ENCODE peak calls at places on chromosomes 16 and 17, in six cellular contexts. W is neural progenitor cell, I is fibroblast of lung, G is OCI-LY7, K is Karpas-422, Q is IMR-90. A is an unnamed sample. For H4K20me1, the result is how much of the 10 kb centered on the place peaks cover.

GRCh38 chr16:19757762-19758595 is 39.9 kb downstream of the IQCK start:
- DNase-seq in G (no peak), I (peak), K (no peak), W (no peak), Q (peak), A (no peak)

GRCh38 chr16:539901-540530 is 12.5 kb downstream of the CAPN15 start:
- DNase-seq in I (peak), G (no peak), Q (peak), K (no peak), W (no peak), A (no peak)

GRCh38 chr17:50062323-50063243 is 6.7 kb downstream of the ITGA3 start:
- DNase-seq in I (peak), Q (peak), K (no peak), W (no peak), G (no peak), A (no peak)

GRCh38 chr17:48954300-48954755 is 9.7 kb upstream of the SNF8 start:
- DNase-seq in G (peak), Q (peak), K (peak), I (peak), W (peak), A (peak)

GRCh38 chr16:57559075-57559790 is 16.8 kb downstream of the ADGRG5 start:
- DNase-seq in K (no peak), G (no peak), I (no peak), Q (no peak), W (no peak), A (no peak)

GRCh38 chr16:69476920-69477418 is 52.5 kb downstream of the CYB5B start:
- DNase-seq in Q (peak), G (no peak), I (peak), K (no peak), W (no peak), A (no peak)

GRCh38 chr16:88706965-88707871 is 915 bp downstream of the CTU2 start:
- DNase-seq in K (peak), G (peak), I (no peak), Q (no peak), W (no peak), A (no peak)

GRCh38 chr17:19706791-19707727 is 9.3 kb downstream of the SLC47A2 start:
- DNase-seq in K (no peak), Q (no peak), G (no peak), W (peak), I (no peak), A (no peak)

GRCh38 chr17:16820979-16821543 is 131.0 kb downstream of the CCDC144A start:
- DNase-seq in K (no peak), I (no peak), Q (no peak), G (no peak), W (peak), A (no peak)

GRCh38 chr16:72805486-72805885 is 242.4 kb downstream of the ZFHX3 start:
- DNase-seq in G (no peak), K (no peak), Q (no peak), W (no peak), I (no peak), A (no peak)

GRCh38 chr16:67805718-67806427 is 487 bp downstream of the RANBP10 start:
- DNase-seq in W (peak), G (peak), I (no peak), K (no peak), Q (no peak), A (peak)

GRCh38 chr16:15993946-15994665 is 44.7 kb downstream of the ABCC1 start:
- DNase-seq in K (no peak), W (no peak), G (no peak), I (peak), Q (peak), A (no peak)

GRCh38 chr16:16000685-16001084 is 51.3 kb downstream of the ABCC1 start:
- DNase-seq in G (no peak), Q (no peak), K (no peak), I (no peak), W (no peak), A (no peak)

GRCh38 chr16:15993541-15993940 is 44.1 kb downstream of the ABCC1 start:
- DNase-seq in K (no peak), W (no peak), G (no peak), Q (no peak), I (no peak), A (no peak)

GRCh38 chr16:15993128-15993527 is 43.7 kb downstream of the ABCC1 start:
- DNase-seq in I (no peak), K (no peak), W (no peak), G (no peak), Q (no peak), A (no peak)

DNA sequence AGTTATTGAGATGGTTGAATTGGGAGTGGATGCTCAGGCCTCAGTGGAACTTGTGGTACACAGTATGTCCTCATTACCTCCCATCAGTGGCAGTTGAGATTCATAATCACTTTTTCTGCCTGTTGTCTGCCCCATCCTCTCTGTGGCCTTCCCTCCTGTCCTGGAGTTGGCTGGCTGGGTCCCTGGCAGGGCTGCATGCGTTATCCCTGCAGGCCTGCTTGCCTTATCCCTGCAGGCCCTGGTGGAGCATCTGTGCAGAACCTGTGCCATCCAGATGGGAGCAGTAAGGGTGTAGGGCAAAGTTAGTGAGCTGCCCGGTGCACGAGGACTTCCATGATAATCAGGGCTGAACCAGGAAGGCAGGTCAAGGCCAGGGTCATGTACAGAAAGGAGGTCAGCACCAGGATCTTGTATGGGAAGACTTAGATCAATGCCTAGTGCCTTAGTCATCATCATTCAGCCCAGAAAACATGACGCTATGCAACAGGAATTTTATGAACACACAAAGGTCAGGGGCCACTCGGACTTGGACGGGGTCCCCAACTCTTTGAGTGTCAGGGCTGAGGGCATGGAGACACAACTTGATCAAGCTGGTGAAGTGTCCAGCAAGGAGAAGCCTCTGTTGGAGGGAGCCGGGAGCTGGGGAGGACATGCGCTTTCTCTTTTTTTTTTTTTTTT is 47.2 kb downstream of the ABCC1 start:
- DNase-seq in K (no peak), I (peak), Q (peak), G (no peak), W (no peak), A (no peak)
- H4K20me1 ChIP-seq in K (under half), I (under half), Q (under half), G (under half), W (half or more), A (under half)

DNA sequence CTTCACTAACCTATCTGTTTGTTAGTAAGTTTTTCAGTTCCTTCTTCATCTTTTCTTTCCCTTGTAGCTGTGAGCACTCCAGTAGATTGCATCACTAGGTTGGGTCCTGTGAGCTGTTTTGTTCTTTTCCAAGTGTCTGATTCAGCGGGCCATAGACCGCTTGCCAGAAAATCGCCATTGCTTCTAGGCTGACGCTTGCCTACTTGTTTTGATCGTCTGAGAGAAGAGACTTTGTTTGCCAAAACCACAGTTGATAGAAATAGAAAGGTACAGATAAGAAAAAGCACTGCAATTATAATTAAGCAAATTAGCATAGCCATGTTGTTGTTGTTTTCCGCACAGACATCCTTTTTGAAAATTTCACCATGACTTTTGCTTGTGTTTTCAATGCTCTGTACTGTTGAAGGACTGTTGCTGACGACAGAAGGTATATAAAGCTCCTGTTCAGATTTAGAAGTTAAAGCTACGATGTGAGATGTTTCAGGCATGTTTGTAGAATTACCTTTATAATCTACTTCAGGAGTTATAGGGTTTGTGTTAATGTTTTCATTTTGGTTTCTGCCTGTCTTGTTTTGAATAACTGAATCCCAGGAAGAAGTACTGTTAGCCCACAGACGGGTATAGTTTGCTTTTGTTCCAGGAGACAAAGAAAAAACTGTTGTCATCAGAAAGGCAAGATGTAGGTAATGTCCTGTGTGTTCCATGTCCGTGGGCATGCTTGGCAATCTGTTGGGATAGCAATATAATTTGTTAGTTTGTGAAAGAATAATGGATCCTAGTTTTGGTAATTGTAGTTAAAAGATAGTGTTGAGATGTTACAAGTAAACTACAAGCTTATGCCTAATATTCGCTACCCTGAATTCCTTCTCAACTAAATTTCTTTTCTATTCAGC is 2.9 kb downstream of the EVI2A start:
- DNase-seq in W (peak), I (peak), K (peak), G (peak), Q (peak), A (peak)
- H4K20me1 ChIP-seq in W (under half), I (under half), K (under half), G (under half), Q (under half), A (under half)

GRCh38 chr17:60501589-60501988 is 24.5 kb downstream of the APPBP2 start:
- DNase-seq in W (no peak), Q (no peak), K (no peak), G (no peak), I (no peak), A (no peak)
- H4K20me1 ChIP-seq in W (under half), Q (under half), K (under half), G (under half), I (under half), A (under half)

GRCh38 chr16:48497932-48498760 is 111.8 kb downstream of the N4BP1 start:
- DNase-seq in Q (no peak), W (no peak), K (no peak), G (no peak), I (no peak), A (no peak)

GRCh38 chr16:48499822-48500440 is 110.0 kb downstream of the N4BP1 start:
- DNase-seq in Q (peak), W (no peak), I (peak), K (no peak), G (no peak), A (no peak)

GRCh38 chr16:48500981-48501380 is 109.0 kb downstream of the N4BP1 start:
- DNase-seq in K (no peak), W (no peak), I (no peak), Q (no peak), G (no peak), A (no peak)

GRCh38 chr16:48497129-48497528 is 111.9 kb upstream of the SIAH1 start:
- DNase-seq in Q (no peak), K (no peak), I (no peak), G (no peak), W (no peak), A (no peak)

DNA sequence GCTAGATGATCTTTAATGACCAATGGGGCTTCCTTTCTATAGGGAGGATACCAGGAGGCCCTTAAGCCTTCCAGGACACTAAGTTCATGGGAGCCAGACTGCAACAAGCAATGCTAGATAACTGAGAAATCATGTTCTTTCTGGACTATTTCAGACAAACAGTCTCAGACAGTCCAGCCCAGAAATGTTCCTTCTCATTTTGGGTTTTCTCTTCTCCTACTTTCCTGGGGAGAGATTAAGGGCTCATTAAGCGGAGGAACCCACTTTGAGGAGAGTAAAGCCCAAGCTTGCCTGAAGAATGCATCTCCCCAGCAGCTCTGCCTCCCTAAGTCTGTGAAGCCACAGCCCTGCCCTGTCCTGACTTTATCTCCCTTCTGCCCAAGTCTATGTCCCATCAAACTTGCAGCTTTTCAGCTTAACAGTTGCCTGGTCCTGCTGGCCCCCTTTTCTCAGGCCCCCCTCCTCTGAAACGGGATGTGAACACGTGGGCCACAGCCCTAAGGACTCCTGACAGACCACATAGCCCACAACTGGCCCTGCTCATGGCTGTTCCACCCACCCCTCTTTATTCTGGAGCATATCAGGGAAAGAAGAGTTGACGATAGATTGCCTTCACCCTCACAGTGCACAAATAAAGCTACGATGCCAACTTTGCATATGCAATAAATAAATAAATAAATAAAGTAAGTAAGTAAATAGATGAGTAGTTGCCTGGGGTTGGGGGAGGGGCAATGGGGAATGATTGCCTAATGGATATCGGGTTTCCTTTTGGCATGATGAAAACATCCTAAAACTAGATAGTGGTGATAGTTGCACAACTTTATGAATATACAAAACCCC is 111.0 kb downstream of the N4BP1 start:
- DNase-seq in K (no peak), I (peak), Q (peak), G (no peak), W (no peak), A (peak)
- H4K20me1 ChIP-seq in K (under half), I (under half), Q (under half), G (under half), W (under half), A (under half)

DNA sequence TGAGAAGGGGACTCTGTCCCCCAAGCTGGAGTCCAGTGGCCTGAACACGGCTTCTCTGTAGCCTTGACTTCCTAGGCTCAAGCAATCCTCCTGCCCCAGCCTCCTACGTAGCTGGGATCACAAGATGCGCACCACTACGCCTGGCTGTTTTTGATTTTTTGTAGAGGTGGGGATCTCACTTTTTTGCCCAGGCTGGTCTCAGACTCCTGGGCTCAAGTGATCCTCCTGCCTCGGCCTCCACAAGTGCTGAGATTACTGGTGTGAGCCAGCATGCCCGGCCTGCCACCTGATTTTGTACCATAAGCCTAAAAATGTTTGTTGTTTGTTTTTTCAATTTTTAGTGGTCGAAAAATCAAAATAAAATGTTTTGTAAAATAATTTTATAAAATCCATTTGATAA is 19.2 kb downstream of the PAFAH1B1 start:
- DNase-seq in Q (no peak), I (no peak), K (no peak), W (no peak), G (no peak), A (no peak)
- H4K20me1 ChIP-seq in Q (half or more), I (under half), K (under half), W (half or more), G (under half), A (half or more)

GRCh38 chr17:77479817-77480508 is 339.2 kb downstream of the SEC14L1 start:
- DNase-seq in Q (peak), I (peak), G (peak), K (no peak), W (peak), A (peak)

GRCh38 chr17:77480509-77481215 is 339.9 kb downstream of the SEC14L1 start:
- DNase-seq in I (no peak), K (no peak), Q (no peak), W (peak), G (no peak), A (no peak)

GRCh38 chr17:77483128-77483598 is 342.4 kb downstream of the SEC14L1 start:
- DNase-seq in I (no peak), K (no peak), G (no peak), W (no peak), Q (no peak), A (no peak)

GRCh38 chr17:77482375-77483127 is 341.8 kb downstream of the SEC14L1 start:
- DNase-seq in K (no peak), W (no peak), I (no peak), Q (no peak), G (no peak), A (no peak)

DNA sequence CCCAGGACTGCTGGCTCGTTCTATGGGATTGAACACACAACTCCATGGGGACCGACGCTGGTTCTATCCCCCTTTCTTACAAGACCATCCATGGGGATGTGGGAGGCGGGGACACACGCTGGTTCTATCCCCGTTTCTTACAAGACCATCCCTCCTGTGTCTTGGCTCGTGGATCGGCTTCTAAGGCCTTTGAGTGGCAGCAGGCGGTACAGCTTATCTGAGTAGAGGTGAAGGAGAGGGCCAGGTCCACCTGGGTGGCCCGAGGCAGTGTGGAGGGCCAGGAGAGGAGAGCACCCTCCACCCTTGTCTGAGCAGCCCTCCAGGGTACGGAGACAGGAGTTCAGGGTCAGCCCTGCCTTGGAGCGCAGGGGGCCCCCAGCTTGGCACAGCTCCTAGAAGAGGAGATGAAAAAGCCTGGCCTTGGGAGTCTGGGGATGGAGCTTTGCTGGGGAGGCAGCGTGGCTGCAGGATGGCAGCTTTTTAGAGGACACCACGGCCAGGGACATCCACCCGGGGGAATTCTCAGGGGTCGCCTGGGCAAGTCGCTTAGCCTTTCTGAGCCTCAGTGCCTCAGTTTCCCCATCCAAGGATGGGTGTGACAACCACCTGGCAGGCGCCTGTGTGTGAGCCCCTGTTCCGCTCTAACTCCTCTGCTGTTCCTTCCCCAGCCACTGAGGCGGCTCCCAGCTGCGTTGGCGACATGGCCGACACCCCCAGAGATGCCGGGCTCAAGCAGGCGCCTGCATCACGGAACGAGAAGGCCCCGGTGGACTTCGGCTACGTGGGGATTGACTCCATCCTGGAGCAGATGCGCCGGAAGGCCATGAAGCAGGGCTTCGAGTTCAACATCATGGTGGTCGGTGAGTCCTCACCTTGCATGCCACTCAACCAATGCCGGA is 341.0 kb downstream of the SEC14L1 start:
- DNase-seq in Q (no peak), I (no peak), G (no peak), W (no peak), K (no peak), A (no peak)
- H4K20me1 ChIP-seq in Q (half or more), I (under half), G (under half), W (half or more), K (under half), A (under half)

GRCh38 chr17:57290955-57291354 is 34.6 kb downstream of the MSI2 start:
- DNase-seq in I (no peak), G (no peak), Q (no peak), W (no peak), K (no peak), A (no peak)

GRCh38 chr17:57289130-57289529 is 32.8 kb downstream of the MSI2 start:
- DNase-seq in G (no peak), K (no peak), W (no peak), Q (no peak), I (no peak), A (no peak)

GRCh38 chr17:57288753-57289121 is 32.4 kb downstream of the MSI2 start:
- DNase-seq in Q (no peak), I (no peak), G (no peak), W (no peak), K (no peak), A (no peak)

GRCh38 chr17:57288034-57288752 is 31.9 kb downstream of the MSI2 start:
- DNase-seq in W (no peak), K (no peak), Q (peak), G (no peak), I (peak), A (no peak)

GRCh38 chr17:57289613-57290012 is 33.3 kb downstream of the MSI2 start:
- DNase-seq in G (no peak), I (no peak), K (no peak), W (no peak), Q (no peak), A (no peak)
- H4K20me1 ChIP-seq in G (under half), I (under half), K (under half), W (half or more), Q (under half), A (under half)